ENCODE peak calls at places on chromosome 6, in seven cellular contexts. U is progenitor cell of endocrine pancreas, P is body of pancreas, Q is lower lobe of right lung, C is nephron progenitor cell, M is OCI-LY7, S is lung. I is an unnamed sample.

GRCh38 chr6:35703554-35703953 is 14.8 kb upstream of the FKBP5 start:
- DNase-seq in S (no peak), C (no peak), U (no peak), P (no peak), Q (no peak), M (peak; percentile 26), I (no peak)

GRCh38 chr6:168709034-168709433 is 268.1 kb downstream of the SMOC2 start:
- DNase-seq in U (no peak), M (no peak), S (no peak), C (no peak), Q (no peak), P (no peak), I (no peak)

GRCh38 chr6:138013949-138014348 is 93.3 kb downstream of the PERP start:
- DNase-seq in M (no peak), Q (no peak), U (no peak), P (no peak), S (no peak), C (no peak), I (no peak)

GRCh38 chr6:73969982-73970960 is 274.3 kb downstream of the CD109 start:
- DNase-seq in S (no peak), U (no peak), P (peak; percentile 16), C (peak; percentile 8), Q (no peak), M (peak; percentile 45), I (no peak)

GRCh38 chr6:40755046-40755681 is 168.0 kb upstream of the LRFN2 start:
- DNase-seq in M (no peak), Q (no peak), S (no peak), C (peak; percentile 8), U (no peak), P (no peak), I (no peak)

GRCh38 chr6:4809999-4810918 is 34.1 kb downstream of the CDYL start:
- DNase-seq in Q (no peak), U (no peak), P (no peak), S (no peak), C (no peak), M (no peak), I (no peak)

GRCh38 chr6:149941583-149942460 is at the start of gene ULBP2:
- DNase-seq in S (peak; percentile 83), M (peak; percentile 83), P (peak; percentile 82), Q (peak; percentile 86), U (no peak), C (peak; percentile 71), I (peak; percentile 90)

GRCh38 chr6:79608334-79609224 is 22.6 kb upstream of the SH3BGRL2 start:
- DNase-seq in Q (no peak), U (no peak), C (no peak), M (no peak), P (no peak), S (no peak), I (peak; percentile 82)

GRCh38 chr6:139982652-139983051 is 608.2 kb upstream of the CITED2 start:
- DNase-seq in M (no peak), S (no peak), C (no peak), P (no peak), U (no peak), Q (no peak), I (no peak)

GRCh38 chr6:148800535-148800934 is 53.7 kb downstream of the UST start:
- DNase-seq in Q (no peak), S (no peak), C (no peak), P (no peak), M (no peak), U (no peak), I (no peak)

GRCh38 chr6:157184202-157185015 is 138.9 kb downstream of the TMEM242 start:
- DNase-seq in Q (peak; percentile 80), S (peak; percentile 67), U (peak; percentile 58), P (peak; percentile 87), C (peak; percentile 70), M (peak; percentile 56), I (peak; percentile 85)

GRCh38 chr6:149761438-149761837 is 11.9 kb downstream of the PCMT1 start:
- DNase-seq in Q (no peak), C (no peak), P (no peak), U (no peak), S (no peak), M (peak; percentile 61), I (no peak)

GRCh38 chr6:5121479-5121878 is 36.3 kb downstream of the PPP1R3G start:
- DNase-seq in S (no peak), U (no peak), P (no peak), M (no peak), C (no peak), Q (no peak), I (no peak)

GRCh38 chr6:44097782-44098317 is 29.4 kb downstream of the MRPL14 start:
- DNase-seq in Q (no peak), M (no peak), U (no peak), P (no peak), S (no peak), C (no peak), I (no peak)

GRCh38 chr6:105424177-105424783 is 21.4 kb upstream of the PREP start:
- DNase-seq in S (no peak), U (peak; percentile 43), P (peak; percentile 33), Q (no peak), C (peak; percentile 68), M (peak; percentile 70), I (peak; percentile 56)

GRCh38 chr6:48567016-48567415 is 456.0 kb upstream of the PTCHD4 start:
- DNase-seq in M (no peak), U (no peak), S (no peak), Q (no peak), C (no peak), P (no peak), I (no peak)

GRCh38 chr6:11042750-11043551 is 1.2 kb downstream of the ELOVL2 start:
- DNase-seq in P (no peak), S (no peak), C (peak; percentile 46), U (no peak), Q (no peak), M (no peak), I (no peak)

GRCh38 chr6:79601020-79601609 is 30.0 kb upstream of the SH3BGRL2 start:
- DNase-seq in P (peak; percentile 37), Q (no peak), M (no peak), C (no peak), S (no peak), U (no peak), I (no peak)

GRCh38 chr6:116016846-116017545 is 43.7 kb downstream of the FRK start:
- DNase-seq in S (peak; percentile 45), M (no peak), P (no peak), Q (no peak), U (no peak), C (no peak), I (no peak)

DNA sequence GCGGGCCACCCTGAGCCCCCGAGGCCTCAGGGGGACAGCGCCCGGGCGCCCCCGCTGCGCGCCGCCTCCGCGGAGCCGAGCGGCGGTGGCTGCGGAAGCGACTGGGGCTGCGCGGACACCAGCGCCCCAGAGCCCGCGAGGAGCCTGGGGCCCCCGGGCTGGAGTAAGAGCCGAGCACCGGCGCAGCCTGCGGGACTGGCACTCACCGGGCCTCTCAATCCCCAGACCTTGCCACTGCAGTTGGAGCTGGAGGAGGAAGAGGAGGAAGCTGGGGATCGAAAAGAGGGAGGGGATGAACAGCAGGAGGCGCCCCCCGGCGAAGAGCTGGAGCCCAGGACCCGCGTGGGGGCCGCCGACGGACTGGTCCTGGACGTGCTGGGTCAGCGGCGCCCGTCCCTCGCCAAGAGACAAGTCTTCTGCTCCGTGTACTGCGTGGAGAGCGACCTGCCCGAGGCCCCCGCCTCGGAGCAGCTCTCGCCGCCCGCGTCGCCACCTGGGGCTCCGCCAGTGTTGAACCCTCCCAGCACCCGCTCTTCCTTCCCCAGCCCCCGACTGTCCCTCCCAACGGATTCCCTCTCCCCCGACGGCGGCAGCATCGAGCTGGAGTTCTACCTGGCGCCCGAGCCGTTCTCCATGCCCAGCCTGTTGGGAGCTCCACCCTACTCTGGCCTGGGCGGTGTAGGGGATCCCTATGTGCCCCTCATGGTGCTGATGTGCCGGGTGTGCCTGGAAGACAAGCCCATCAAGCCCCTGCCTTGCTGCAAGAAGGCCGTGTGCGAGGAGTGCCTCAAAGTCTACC is 579 bp downstream of the RNF217 start:
- DNase-seq in P (peak; percentile 37), M (no peak), U (peak; percentile 25), S (peak; percentile 48), C (peak; percentile 57), Q (peak; percentile 64), I (peak; percentile 62)
- TF ChIP-seq CTCF in P (no peak), M (no peak), U (peak; percentile 23), S (no peak), C (no peak), Q (no peak), I (no peak)

GRCh38 chr6:53544050-53544499 is 826 bp downstream of the GCLC start:
- DNase-seq in S (no peak), C (no peak), U (no peak), P (no peak), M (peak; percentile 28), Q (no peak), I (peak; percentile 41)
- TF ChIP-seq CTCF in S (no peak), C (no peak), U (no peak), P (no peak), M (no peak), Q (no peak), I (no peak)

GRCh38 chr6:100573169-100573568 is 108.4 kb upstream of the SIM1 start:
- DNase-seq in P (no peak), S (no peak), C (no peak), M (peak; percentile 11), Q (no peak), U (no peak), I (no peak)
- TF ChIP-seq CTCF in P (no peak), S (no peak), C (peak; percentile 46), M (peak; percentile 76), Q (no peak), U (peak; percentile 57), I (no peak)

GRCh38 chr6:56856036-56856580 is 98.8 kb upstream of the BEND6 start:
- DNase-seq in U (no peak), C (no peak), P (no peak), M (no peak), S (no peak), Q (no peak), I (no peak)
- TF ChIP-seq CTCF in U (no peak), C (no peak), P (no peak), M (no peak), S (no peak), Q (no peak), I (no peak)

GRCh38 chr6:114887037-114887436 is 544.2 kb upstream of the HS3ST5 start:
- DNase-seq in M (no peak), C (no peak), S (no peak), Q (no peak), P (no peak), U (no peak), I (no peak)
- TF ChIP-seq CTCF in M (no peak), C (no peak), S (no peak), Q (no peak), P (no peak), U (no peak), I (no peak)

GRCh38 chr6:119344306-119344705 is 5.3 kb downstream of the MAN1A1 start:
- DNase-seq in C (no peak), Q (no peak), M (no peak), S (no peak), P (no peak), U (no peak), I (no peak)
- TF ChIP-seq CTCF in C (no peak), Q (no peak), M (peak; percentile 37), S (no peak), P (no peak), U (peak; percentile 19), I (no peak)

GRCh38 chr6:134172020-134172766 is 119.8 kb upstream of the SLC2A12 start:
- DNase-seq in M (no peak), U (no peak), S (no peak), Q (no peak), C (no peak), P (no peak), I (no peak)
- TF ChIP-seq CTCF in M (no peak), U (no peak), S (no peak), Q (no peak), C (no peak), P (no peak), I (no peak)